ENCODE peak calls at places on chromosomes 13 and 19, in four cellular contexts. One of them, this sample, is unnamed.

GRCh38 chr19:23774156-23774971 is 15.7 kb upstream of the ZNF681 start:
- DNase-seq in transverse colon: no peak
- DNase-seq in uterus: no peak
- DNase-seq in thoracic aorta: no peak
- DNase-seq in this sample: peak; percentile 71

GRCh38 chr13:68927387-68928026 is 1180.1 kb upstream of the ATXN8OS start:
- DNase-seq in transverse colon: peak; percentile 6
- DNase-seq in uterus: no peak
- DNase-seq in thoracic aorta: no peak
- DNase-seq in this sample: no peak

GRCh38 chr13:27851481-27851880 is 59.2 kb downstream of the GSX1 start:
- DNase-seq in transverse colon: no peak
- DNase-seq in uterus: no peak
- DNase-seq in thoracic aorta: no peak
- DNase-seq in this sample: no peak

GRCh38 chr19:31560771-31561080 is 211.5 kb upstream of the TSHZ3 start:
- DNase-seq in transverse colon: no peak
- DNase-seq in uterus: no peak
- DNase-seq in thoracic aorta: no peak
- DNase-seq in this sample: no peak

GRCh38 chr13:72545030-72545719 is 182.3 kb downstream of the MZT1 start:
- DNase-seq in transverse colon: no peak
- DNase-seq in uterus: no peak
- DNase-seq in thoracic aorta: no peak
- DNase-seq in this sample: no peak

GRCh38 chr13:32390048-32390447 is 37.9 kb downstream of the N4BP2L1 start:
- DNase-seq in transverse colon: no peak
- DNase-seq in uterus: no peak
- DNase-seq in thoracic aorta: no peak
- DNase-seq in this sample: no peak

GRCh38 chr13:41587490-41587889 is 130.1 kb downstream of the RGCC start:
- DNase-seq in transverse colon: no peak
- DNase-seq in uterus: no peak
- DNase-seq in thoracic aorta: no peak
- DNase-seq in this sample: no peak

GRCh38 chr19:2251577-2252480 is 2.7 kb downstream of the AMH start:
- DNase-seq in transverse colon: no peak
- DNase-seq in uterus: no peak
- DNase-seq in thoracic aorta: no peak
- DNase-seq in this sample: no peak

GRCh38 chr19:14363203-14364097 is 17.8 kb upstream of the ADGRE5 start:
- DNase-seq in transverse colon: peak; percentile 75
- DNase-seq in uterus: peak; percentile 97
- DNase-seq in thoracic aorta: peak; percentile 72
- DNase-seq in this sample: no peak

GRCh38 chr13:47933688-47934011 is 67.4 kb downstream of the SUCLA2 start:
- DNase-seq in transverse colon: no peak
- DNase-seq in uterus: no peak
- DNase-seq in thoracic aorta: no peak
- DNase-seq in this sample: no peak

GRCh38 chr13:63501702-63502101 is 2086.1 kb upstream of the PCDH20 start:
- DNase-seq in transverse colon: no peak
- DNase-seq in uterus: no peak
- DNase-seq in thoracic aorta: no peak
- DNase-seq in this sample: no peak

GRCh38 chr19:39916236-39916635 is 18.2 kb downstream of the FCGBP start:
- DNase-seq in transverse colon: no peak
- DNase-seq in uterus: no peak
- DNase-seq in thoracic aorta: no peak
- DNase-seq in this sample: no peak

GRCh38 chr19:40607311-40607871 is 6.2 kb downstream of the LTBP4 start:
- DNase-seq in transverse colon: peak; percentile 84
- DNase-seq in uterus: no peak
- DNase-seq in thoracic aorta: no peak
- DNase-seq in this sample: no peak

GRCh38 chr19:38441660-38442348 is 8.3 kb downstream of the RYR1 start:
- DNase-seq in transverse colon: no peak
- DNase-seq in uterus: no peak
- DNase-seq in thoracic aorta: no peak
- DNase-seq in this sample: no peak

GRCh38 chr19:43798546-43799409 is 3.5 kb downstream of the LYPD5 start:
- DNase-seq in transverse colon: peak; percentile 69
- DNase-seq in uterus: no peak
- DNase-seq in thoracic aorta: no peak
- DNase-seq in this sample: no peak

GRCh38 chr19:43433689-43434088 is 19.0 kb downstream of the TEX101 start:
- DNase-seq in transverse colon: no peak
- DNase-seq in uterus: no peak
- DNase-seq in thoracic aorta: no peak
- DNase-seq in this sample: no peak

GRCh38 chr19:33242129-33242528 is 16.5 kb upstream of the SLC7A10 start:
- DNase-seq in transverse colon: no peak
- DNase-seq in uterus: no peak
- DNase-seq in thoracic aorta: no peak
- DNase-seq in this sample: no peak

GRCh38 chr19:53467503-53468262 is at the start of gene ZNF813:
- DNase-seq in transverse colon: peak; percentile 98
- DNase-seq in uterus: peak; percentile 97
- DNase-seq in thoracic aorta: peak; percentile 89
- DNase-seq in this sample: peak; percentile 96

GRCh38 chr19:53461866-53462265 is 5.7 kb upstream of the ZNF813 start:
- DNase-seq in transverse colon: no peak
- DNase-seq in uterus: no peak
- DNase-seq in thoracic aorta: no peak
- DNase-seq in this sample: no peak

GRCh38 chr19:53463263-53463662 is 4.3 kb upstream of the ZNF813 start:
- DNase-seq in transverse colon: peak; percentile 15
- DNase-seq in uterus: peak; percentile 71
- DNase-seq in thoracic aorta: no peak
- DNase-seq in this sample: no peak

GRCh38 chr19:53467138-53467502 is 413 bp upstream of the ZNF813 start:
- DNase-seq in transverse colon: peak; percentile 14
- DNase-seq in uterus: peak; percentile 27
- DNase-seq in thoracic aorta: no peak
- DNase-seq in this sample: no peak

DNA sequence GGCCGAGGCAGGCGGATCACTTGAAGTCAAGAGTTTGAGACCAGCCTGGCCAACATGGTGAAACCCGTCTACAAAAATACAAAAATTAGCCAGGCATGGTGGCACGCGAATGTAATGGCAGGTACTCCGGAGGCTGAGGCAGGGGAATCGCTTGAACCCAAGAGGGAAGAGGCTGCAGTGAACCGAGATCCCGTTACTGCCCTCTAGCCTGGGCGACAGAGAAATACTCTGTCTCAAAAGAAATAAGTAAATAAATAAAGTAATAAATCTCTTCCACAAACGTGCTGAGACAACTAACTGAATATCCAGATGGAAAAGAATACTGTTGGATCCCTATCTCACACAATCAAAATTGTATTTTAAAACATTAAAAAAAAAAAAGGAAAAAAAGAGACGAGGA is 807 bp upstream of the ZNF813 start:
- DNase-seq in transverse colon: no peak
- DNase-seq in uterus: no peak
- DNase-seq in thoracic aorta: no peak
- DNase-seq in this sample: no peak
- TF ChIP-seq CTCF in transverse colon: no peak
- TF ChIP-seq CTCF in uterus: no peak
- TF ChIP-seq CTCF in thoracic aorta: no peak
- TF ChIP-seq CTCF in this sample: no peak

GRCh38 chr19:19226663-19227062 is 14.9 kb downstream of the NCAN start:
- DNase-seq in transverse colon: no peak
- DNase-seq in uterus: no peak
- DNase-seq in thoracic aorta: no peak
- DNase-seq in this sample: no peak

GRCh38 chr19:19226204-19226603 is 14.4 kb downstream of the NCAN start:
- DNase-seq in transverse colon: no peak
- DNase-seq in uterus: no peak
- DNase-seq in thoracic aorta: no peak
- DNase-seq in this sample: no peak

GRCh38 chr19:19223636-19224035 is 11.9 kb downstream of the NCAN start:
- DNase-seq in transverse colon: no peak
- DNase-seq in uterus: no peak
- DNase-seq in thoracic aorta: no peak
- DNase-seq in this sample: no peak

GRCh38 chr19:19224150-19224851 is 12.5 kb downstream of the NCAN start:
- DNase-seq in transverse colon: no peak
- DNase-seq in uterus: no peak
- DNase-seq in thoracic aorta: no peak
- DNase-seq in this sample: no peak

GRCh38 chr19:19224852-19225494 is 13.2 kb downstream of the NCAN start:
- DNase-seq in transverse colon: peak; percentile 82
- DNase-seq in uterus: no peak
- DNase-seq in thoracic aorta: no peak
- DNase-seq in this sample: peak; percentile 59
- TF ChIP-seq CTCF in transverse colon: peak; percentile 65
- TF ChIP-seq CTCF in uterus: peak; percentile 46
- TF ChIP-seq CTCF in thoracic aorta: peak; percentile 37
- TF ChIP-seq CTCF in this sample: peak; percentile 82

DNA sequence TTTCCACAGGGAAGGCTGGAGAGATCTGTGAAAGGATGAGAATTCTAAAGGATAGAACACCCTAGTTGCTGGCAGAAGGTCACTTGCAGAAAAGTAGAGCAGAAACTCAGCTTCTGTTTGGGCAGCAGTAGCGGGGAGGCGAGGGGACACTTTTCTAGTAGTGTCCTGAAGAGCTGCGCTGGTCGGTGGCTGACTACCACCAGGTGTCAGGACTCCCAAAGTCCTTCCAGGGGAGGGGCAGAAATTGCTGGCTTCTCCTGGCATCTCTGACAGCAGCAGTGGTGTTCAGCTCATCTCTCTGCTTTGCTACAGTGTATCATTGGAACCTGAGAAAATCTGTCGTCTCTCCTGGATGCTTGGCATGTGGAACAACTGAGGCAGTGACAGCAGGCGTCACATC is 120.9 kb downstream of the ZDHHC20 start:
- DNase-seq in transverse colon: no peak
- DNase-seq in uterus: no peak
- DNase-seq in thoracic aorta: no peak
- DNase-seq in this sample: no peak
- TF ChIP-seq CTCF in transverse colon: no peak
- TF ChIP-seq CTCF in uterus: no peak
- TF ChIP-seq CTCF in thoracic aorta: no peak
- TF ChIP-seq CTCF in this sample: no peak

DNA sequence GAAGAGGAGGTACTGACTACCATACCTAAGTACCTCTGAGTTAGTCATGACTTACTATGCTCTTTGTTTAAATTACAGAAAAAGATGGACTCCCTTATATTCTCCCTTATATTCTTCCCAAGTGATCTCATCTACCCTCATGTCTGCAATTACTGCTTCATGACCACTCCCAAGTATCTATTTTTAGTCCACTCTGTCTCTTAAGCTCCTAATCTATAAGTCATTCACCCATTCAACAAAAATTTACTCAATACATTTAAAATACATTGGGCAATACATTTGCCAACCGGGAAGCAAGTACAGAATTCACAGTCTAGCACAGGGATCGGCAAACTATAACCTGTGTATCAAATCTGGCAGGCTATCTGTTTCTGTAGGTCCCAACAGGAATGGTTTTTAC is 42.6 kb downstream of the KPNA3 start:
- DNase-seq in transverse colon: no peak
- DNase-seq in uterus: no peak
- DNase-seq in thoracic aorta: no peak
- DNase-seq in this sample: no peak
- TF ChIP-seq CTCF in transverse colon: no peak
- TF ChIP-seq CTCF in uterus: no peak
- TF ChIP-seq CTCF in thoracic aorta: no peak
- TF ChIP-seq CTCF in this sample: no peak

GRCh38 chr13:91383836-91384235 is 14.6 kb upstream of the GPC5 start:
- DNase-seq in transverse colon: no peak
- DNase-seq in uterus: no peak
- DNase-seq in thoracic aorta: no peak
- DNase-seq in this sample: no peak

GRCh38 chr13:91384891-91385290 is 13.5 kb upstream of the GPC5 start:
- DNase-seq in transverse colon: no peak
- DNase-seq in uterus: no peak
- DNase-seq in thoracic aorta: no peak
- DNase-seq in this sample: no peak

DNA sequence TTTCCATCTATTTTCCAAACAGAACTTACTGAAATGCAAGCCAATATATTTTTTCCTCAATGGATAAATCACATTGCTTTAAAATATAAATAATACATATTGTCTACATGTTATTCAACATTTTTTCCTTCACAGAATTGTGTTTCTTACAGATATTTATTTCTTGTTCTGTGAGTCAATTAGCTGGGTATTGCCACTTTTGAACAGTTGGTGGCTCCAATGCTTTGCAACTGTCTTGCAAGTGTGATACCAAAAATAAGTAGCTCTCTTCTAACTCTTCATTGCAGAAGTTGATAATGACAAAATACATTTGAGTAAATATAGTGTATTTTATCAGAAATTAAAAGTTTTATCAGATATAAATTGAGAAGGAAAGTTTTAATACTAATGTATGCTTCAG is 17.1 kb upstream of the GPC5 start:
- DNase-seq in transverse colon: no peak
- DNase-seq in uterus: no peak
- DNase-seq in thoracic aorta: no peak
- DNase-seq in this sample: no peak
- TF ChIP-seq CTCF in transverse colon: no peak
- TF ChIP-seq CTCF in uterus: no peak
- TF ChIP-seq CTCF in thoracic aorta: no peak
- TF ChIP-seq CTCF in this sample: no peak

This sample was measured in CD14-positive monocyte.